ENCODE peak calls at places on chromosomes 7 and 10, in six cellular contexts. One of them, this sample, is unnamed. For H3K36me3, the result is how much of the 10 kb centered on the place peaks cover.

GRCh38 chr7:139709460-139709859 is 68.3 kb downstream of the HIPK2 start:
- DNase-seq in HCT116: no peak
- DNase-seq in kidney: no peak
- DNase-seq in neural progenitor cell: no peak
- DNase-seq in IMR-90: peak
- DNase-seq in cardiac muscle cell: peak
- DNase-seq in this sample: no peak

GRCh38 chr10:73485320-73485719 is 10.5 kb downstream of the PPP3CB start:
- DNase-seq in HCT116: no peak
- DNase-seq in kidney: no peak
- DNase-seq in neural progenitor cell: no peak
- DNase-seq in IMR-90: no peak
- DNase-seq in cardiac muscle cell: no peak
- DNase-seq in this sample: no peak

GRCh38 chr7:30973292-30973691 is 9.5 kb downstream of the GHRHR start:
- DNase-seq in HCT116: no peak
- DNase-seq in kidney: no peak
- DNase-seq in neural progenitor cell: no peak
- DNase-seq in IMR-90: no peak
- DNase-seq in cardiac muscle cell: no peak
- DNase-seq in this sample: no peak

GRCh38 chr10:4083509-4084003 is 298.5 kb upstream of the KLF6 start:
- DNase-seq in HCT116: no peak
- DNase-seq in kidney: no peak
- DNase-seq in neural progenitor cell: no peak
- DNase-seq in IMR-90: no peak
- DNase-seq in cardiac muscle cell: peak
- DNase-seq in this sample: no peak

GRCh38 chr10:132574783-132575319 is 37.3 kb downstream of the INPP5A start:
- DNase-seq in HCT116: no peak
- DNase-seq in kidney: no peak
- DNase-seq in neural progenitor cell: peak
- DNase-seq in IMR-90: no peak
- DNase-seq in cardiac muscle cell: peak
- DNase-seq in this sample: no peak

GRCh38 chr10:97752956-97753355 is 16.0 kb downstream of the ZFYVE27 start:
- DNase-seq in HCT116: no peak
- DNase-seq in kidney: no peak
- DNase-seq in neural progenitor cell: no peak
- DNase-seq in IMR-90: no peak
- DNase-seq in cardiac muscle cell: no peak
- DNase-seq in this sample: no peak

GRCh38 chr7:45680776-45681175 is 106.6 kb downstream of the ADCY1 start:
- DNase-seq in HCT116: no peak
- DNase-seq in kidney: no peak
- DNase-seq in neural progenitor cell: no peak
- DNase-seq in IMR-90: no peak
- DNase-seq in cardiac muscle cell: no peak
- DNase-seq in this sample: no peak

GRCh38 chr10:122812751-122813150 is 32.9 kb downstream of the CUZD1 start:
- DNase-seq in HCT116: no peak
- DNase-seq in kidney: no peak
- DNase-seq in neural progenitor cell: no peak
- DNase-seq in IMR-90: no peak
- DNase-seq in cardiac muscle cell: no peak
- DNase-seq in this sample: no peak

GRCh38 chr10:117163954-117164292 is 25.9 kb upstream of the VAX1 start:
- DNase-seq in HCT116: no peak
- DNase-seq in kidney: no peak
- DNase-seq in neural progenitor cell: no peak
- DNase-seq in IMR-90: no peak
- DNase-seq in cardiac muscle cell: no peak
- DNase-seq in this sample: no peak

GRCh38 chr10:123007558-123008378 is 827 bp downstream of the IKZF5 start:
- DNase-seq in HCT116: peak
- DNase-seq in kidney: no peak
- DNase-seq in neural progenitor cell: peak
- DNase-seq in IMR-90: peak
- DNase-seq in cardiac muscle cell: peak
- DNase-seq in this sample: peak

GRCh38 chr7:122919643-122920181 is 33.5 kb upstream of the CADPS2 start:
- DNase-seq in HCT116: no peak
- DNase-seq in kidney: no peak
- DNase-seq in neural progenitor cell: no peak
- DNase-seq in IMR-90: no peak
- DNase-seq in cardiac muscle cell: no peak
- DNase-seq in this sample: no peak

GRCh38 chr7:149310113-149310836 is 48.3 kb downstream of the ZNF783 start:
- DNase-seq in HCT116: peak
- DNase-seq in kidney: no peak
- DNase-seq in neural progenitor cell: no peak
- DNase-seq in IMR-90: peak
- DNase-seq in cardiac muscle cell: peak
- DNase-seq in this sample: no peak

GRCh38 chr7:1466524-1467271 is 7.4 kb upstream of the MICALL2 start:
- DNase-seq in HCT116: no peak
- DNase-seq in kidney: peak
- DNase-seq in neural progenitor cell: peak
- DNase-seq in IMR-90: peak
- DNase-seq in cardiac muscle cell: peak
- DNase-seq in this sample: peak

GRCh38 chr10:20274580-20274979 is 458.3 kb downstream of the PLXDC2 start:
- DNase-seq in HCT116: no peak
- DNase-seq in kidney: no peak
- DNase-seq in neural progenitor cell: no peak
- DNase-seq in IMR-90: no peak
- DNase-seq in cardiac muscle cell: peak
- DNase-seq in this sample: no peak

GRCh38 chr10:5071411-5072198 is 22.6 kb upstream of the AKR1C3 start:
- DNase-seq in HCT116: no peak
- DNase-seq in kidney: peak
- DNase-seq in neural progenitor cell: peak
- DNase-seq in IMR-90: peak
- DNase-seq in cardiac muscle cell: peak
- DNase-seq in this sample: no peak

GRCh38 chr7:110988890-110989501 is 101.9 kb upstream of the LRRN3 start:
- DNase-seq in HCT116: no peak
- DNase-seq in kidney: no peak
- DNase-seq in neural progenitor cell: no peak
- DNase-seq in IMR-90: peak
- DNase-seq in cardiac muscle cell: no peak
- DNase-seq in this sample: no peak

GRCh38 chr10:99394256-99394655 is 36.2 kb downstream of the GOT1 start:
- DNase-seq in HCT116: no peak
- DNase-seq in kidney: no peak
- DNase-seq in neural progenitor cell: no peak
- DNase-seq in IMR-90: no peak
- DNase-seq in cardiac muscle cell: no peak
- DNase-seq in this sample: no peak

GRCh38 chr7:33130184-33130583 is 820 bp downstream of the BBS9 start:
- DNase-seq in HCT116: no peak
- DNase-seq in kidney: no peak
- DNase-seq in neural progenitor cell: peak
- DNase-seq in IMR-90: peak
- DNase-seq in cardiac muscle cell: peak
- DNase-seq in this sample: no peak

GRCh38 chr7:33127085-33127484 is 2.3 kb upstream of the BBS9 start:
- DNase-seq in HCT116: no peak
- DNase-seq in kidney: no peak
- DNase-seq in neural progenitor cell: no peak
- DNase-seq in IMR-90: no peak
- DNase-seq in cardiac muscle cell: no peak
- DNase-seq in this sample: no peak

GRCh38 chr7:33128631-33128989 is 754 bp upstream of the BBS9 start:
- DNase-seq in HCT116: no peak
- DNase-seq in kidney: no peak
- DNase-seq in neural progenitor cell: no peak
- DNase-seq in IMR-90: no peak
- DNase-seq in cardiac muscle cell: no peak
- DNase-seq in this sample: no peak

GRCh38 chr7:33129806-33130153 is 416 bp downstream of the BBS9 start:
- DNase-seq in HCT116: no peak
- DNase-seq in kidney: no peak
- DNase-seq in neural progenitor cell: no peak
- DNase-seq in IMR-90: no peak
- DNase-seq in cardiac muscle cell: no peak
- DNase-seq in this sample: no peak

GRCh38 chr7:33128990-33129805 is at the start of gene BBS9:
- DNase-seq in HCT116: peak
- DNase-seq in kidney: peak
- DNase-seq in neural progenitor cell: peak
- DNase-seq in IMR-90: peak
- DNase-seq in cardiac muscle cell: peak
- DNase-seq in this sample: peak
- H3K27ac ChIP-seq in HCT116: peak
- H3K27ac ChIP-seq in kidney: peak
- H3K27ac ChIP-seq in neural progenitor cell: no peak
- H3K27ac ChIP-seq in IMR-90: peak
- H3K27ac ChIP-seq in cardiac muscle cell: peak
- H3K27ac ChIP-seq in this sample: peak

GRCh38 chr7:77352688-77353406 is 63.3 kb downstream of the GSAP start:
- DNase-seq in HCT116: no peak
- DNase-seq in kidney: no peak
- DNase-seq in neural progenitor cell: no peak
- DNase-seq in IMR-90: peak
- DNase-seq in cardiac muscle cell: no peak
- DNase-seq in this sample: no peak
- H3K36me3 ChIP-seq in HCT116: under half
- H3K36me3 ChIP-seq in kidney: under half
- H3K36me3 ChIP-seq in neural progenitor cell: under half
- H3K36me3 ChIP-seq in IMR-90: under half
- H3K36me3 ChIP-seq in cardiac muscle cell: under half
- H3K36me3 ChIP-seq in this sample: under half

DNA sequence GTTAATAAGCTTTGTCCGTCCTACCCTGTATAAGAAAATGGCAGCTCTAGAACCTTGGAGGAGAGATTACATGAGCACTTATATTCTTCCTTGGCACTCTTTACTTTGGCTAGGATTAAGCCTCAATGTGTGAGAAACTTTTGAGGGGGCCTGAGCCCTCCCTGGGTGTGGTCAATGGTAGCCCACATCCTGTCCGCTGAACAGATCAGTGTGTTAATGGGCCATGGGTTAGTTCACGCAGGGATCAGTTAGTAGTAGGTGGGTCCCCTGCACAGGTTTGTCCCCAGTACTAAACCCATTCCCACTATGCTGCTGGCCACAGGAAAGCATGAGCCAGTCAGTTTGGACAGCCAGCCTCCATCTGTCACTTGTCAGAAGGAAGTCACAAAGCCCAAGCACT is 20.2 kb upstream of the IKZF1 start:
- DNase-seq in HCT116: no peak
- DNase-seq in kidney: no peak
- DNase-seq in neural progenitor cell: no peak
- DNase-seq in IMR-90: no peak
- DNase-seq in cardiac muscle cell: no peak
- DNase-seq in this sample: no peak
- H3K27ac ChIP-seq in HCT116: no peak
- H3K27ac ChIP-seq in kidney: no peak
- H3K27ac ChIP-seq in neural progenitor cell: no peak
- H3K27ac ChIP-seq in IMR-90: no peak
- H3K27ac ChIP-seq in cardiac muscle cell: no peak
- H3K27ac ChIP-seq in this sample: no peak

GRCh38 chr10:49471532-49471931 is 67.4 kb downstream of the ERCC6 start:
- DNase-seq in HCT116: no peak
- DNase-seq in kidney: no peak
- DNase-seq in neural progenitor cell: no peak
- DNase-seq in IMR-90: no peak
- DNase-seq in cardiac muscle cell: no peak
- DNase-seq in this sample: no peak

DNA sequence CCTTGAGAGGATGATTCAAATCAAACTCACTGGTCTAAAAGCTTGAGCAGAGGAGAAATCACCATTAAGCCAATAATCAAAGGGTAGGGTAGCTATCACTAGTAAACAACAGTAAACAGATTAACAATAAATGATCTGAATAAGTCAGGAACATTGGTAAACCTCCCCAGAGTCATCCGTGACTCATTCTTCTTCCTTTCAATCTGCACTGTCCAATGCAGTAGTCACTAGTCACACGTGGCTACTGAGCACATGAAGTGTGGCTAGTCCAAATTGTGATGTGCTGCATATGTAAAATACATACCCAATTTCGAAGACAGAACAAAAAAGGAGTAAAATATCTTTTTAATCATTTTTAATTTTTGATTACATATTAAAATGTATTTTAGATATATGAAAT is 64.0 kb downstream of the ERCC6 start:
- DNase-seq in HCT116: no peak
- DNase-seq in kidney: no peak
- DNase-seq in neural progenitor cell: no peak
- DNase-seq in IMR-90: peak
- DNase-seq in cardiac muscle cell: no peak
- DNase-seq in this sample: no peak
- H3K36me3 ChIP-seq in HCT116: under half
- H3K36me3 ChIP-seq in kidney: under half
- H3K36me3 ChIP-seq in neural progenitor cell: under half
- H3K36me3 ChIP-seq in IMR-90: under half
- H3K36me3 ChIP-seq in cardiac muscle cell: under half
- H3K36me3 ChIP-seq in this sample: half or more

DNA sequence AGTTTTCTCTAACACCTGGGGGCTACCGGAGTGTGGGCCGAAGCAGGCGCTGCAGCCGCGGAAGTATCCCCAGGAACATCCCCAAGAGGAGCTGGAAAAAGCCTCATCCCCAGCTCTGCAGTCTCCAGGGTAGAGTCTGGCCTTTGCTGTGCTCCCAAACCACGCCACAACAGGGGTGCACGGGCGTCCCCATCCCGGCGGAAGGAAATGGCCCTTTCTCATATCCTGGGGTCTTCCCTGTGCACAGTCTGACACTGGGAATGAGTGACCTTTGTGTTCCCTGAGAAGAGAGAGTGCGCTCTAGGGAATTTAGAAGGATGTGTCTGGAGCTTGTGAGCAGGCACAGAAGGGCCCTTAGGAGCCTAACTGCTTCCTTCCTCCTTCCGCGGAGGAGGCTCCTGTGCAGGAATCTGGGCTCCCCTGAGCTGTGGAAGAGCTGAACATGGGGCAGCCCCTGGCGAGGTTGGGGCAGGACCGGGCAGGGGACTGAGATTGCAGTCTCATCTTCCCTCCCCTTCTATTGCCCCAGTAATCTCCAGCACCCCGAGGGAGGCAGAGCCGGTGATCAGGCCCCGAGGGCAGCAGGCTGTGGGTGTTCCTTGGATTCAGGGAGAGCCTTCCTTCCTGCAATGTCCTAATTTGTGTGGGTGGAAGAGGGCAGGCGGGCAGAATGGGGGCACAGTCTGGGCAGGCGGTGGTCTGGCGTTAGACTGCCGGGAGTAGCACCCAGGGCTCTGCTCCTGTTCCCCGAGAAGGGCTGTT is 1.3 kb downstream of the REPIN1 start:
- DNase-seq in HCT116: no peak
- DNase-seq in kidney: no peak
- DNase-seq in neural progenitor cell: peak
- DNase-seq in IMR-90: no peak
- DNase-seq in cardiac muscle cell: no peak
- DNase-seq in this sample: no peak
- H3K27ac ChIP-seq in HCT116: peak
- H3K27ac ChIP-seq in kidney: peak
- H3K27ac ChIP-seq in neural progenitor cell: peak
- H3K27ac ChIP-seq in IMR-90: peak
- H3K27ac ChIP-seq in cardiac muscle cell: peak
- H3K27ac ChIP-seq in this sample: peak

This sample was measured in heart left ventricle.